ENCODE peak calls at places on chromosomes 3 and 15, in five cellular contexts. P is ovary, C is uterus, E is body of pancreas, I is heart left ventricle. A is an unnamed sample.

GRCh38 chr3:108127301-108127988 is 36.6 kb upstream of the CD47 start:
- DNase-seq in E (no peak), I (no peak), P (no peak), C (no peak), A (no peak)

GRCh38 chr15:87841426-87841998 is 415.0 kb downstream of the NTRK3 start:
- DNase-seq in I (no peak), E (peak; percentile 14), P (no peak), C (no peak), A (no peak)

GRCh38 chr3:119800844-119801243 is 18.9 kb downstream of the NR1I2 start:
- DNase-seq in P (no peak), C (no peak), I (no peak), E (no peak), A (no peak)

GRCh38 chr3:53023072-53023823 is 22.6 kb downstream of the SFMBT1 start:
- DNase-seq in I (no peak), C (no peak), E (no peak), P (no peak), A (no peak)

GRCh38 chr15:45715528-45715927 is 80.7 kb downstream of the SQOR start:
- DNase-seq in I (no peak), P (no peak), E (no peak), C (no peak), A (no peak)

GRCh38 chr3:49022751-49023171 is 840 bp downstream of the NDUFAF3 start:
- DNase-seq in C (no peak), P (peak; percentile 44), I (no peak), E (no peak), A (no peak)

GRCh38 chr3:20104167-20104661 is 64.0 kb downstream of the KAT2B start:
- DNase-seq in E (no peak), P (no peak), I (no peak), C (no peak), A (no peak)

GRCh38 chr3:149333518-149333859 is at the start of gene TM4SF18:
- DNase-seq in P (no peak), E (no peak), I (no peak), C (no peak), A (no peak)

GRCh38 chr3:64399205-64399800 is 174.0 kb upstream of the PRICKLE2 start:
- DNase-seq in I (peak; percentile 44), C (peak; percentile 37), P (no peak), E (peak; percentile 39), A (no peak)

GRCh38 chr15:75532413-75533250 is 46.5 kb downstream of the PTPN9 start:
- DNase-seq in I (peak; percentile 77), C (peak; percentile 65), P (peak; percentile 76), E (peak; percentile 68), A (peak; percentile 7)

GRCh38 chr3:176206809-176207208 is 990.5 kb downstream of the TBL1XR1 start:
- DNase-seq in P (no peak), E (no peak), I (no peak), C (no peak), A (no peak)

GRCh38 chr3:13011369-13012227 is 61.6 kb downstream of the IQSEC1 start:
- DNase-seq in C (no peak), E (no peak), I (no peak), P (no peak), A (no peak)

GRCh38 chr15:82122754-82123400 is 77.1 kb upstream of the MEX3B start:
- DNase-seq in P (peak; percentile 68), E (no peak), C (peak; percentile 76), I (no peak), A (no peak)

GRCh38 chr15:70597945-70598344 is 165.4 kb downstream of the UACA start:
- DNase-seq in C (no peak), P (no peak), I (no peak), E (no peak), A (no peak)

GRCh38 chr3:177357352-177358084 is 160.2 kb upstream of the TBL1XR1 start:
- DNase-seq in P (no peak), C (peak; percentile 67), I (peak; percentile 47), E (peak; percentile 32), A (no peak)

GRCh38 chr15:47587938-47588817 is 129.1 kb upstream of the SEMA6D start:
- DNase-seq in P (no peak), I (peak; percentile 54), C (no peak), E (no peak), A (no peak)

GRCh38 chr3:177553586-177553985 is 356.3 kb upstream of the TBL1XR1 start:
- DNase-seq in P (no peak), I (no peak), E (no peak), C (no peak), A (no peak)

GRCh38 chr3:194279106-194279505 is 72.0 kb downstream of the CPN2 start:
- DNase-seq in P (no peak), C (peak; percentile 8), I (no peak), E (no peak), A (no peak)

GRCh38 chr3:16102905-16103364 is 71.5 kb upstream of the GALNT15 start:
- DNase-seq in C (no peak), E (no peak), P (no peak), I (no peak), A (no peak)

GRCh38 chr3:53890726-53891499 is 746 bp downstream of the SELENOK start:
- DNase-seq in C (peak; percentile 21), I (no peak), E (peak; percentile 64), P (no peak), A (no peak)

GRCh38 chr3:59247402-59247841 is 197.6 kb upstream of the CFAP20DC start:
- DNase-seq in C (no peak), I (no peak), E (no peak), P (no peak), A (no peak)

GRCh38 chr3:78275420-78275852 is 1235.5 kb downstream of the ROBO2 start:
- DNase-seq in P (no peak), I (no peak), C (no peak), E (no peak), A (no peak)

GRCh38 chr3:112688819-112689218 is 47.9 kb upstream of the CCDC80 start:
- DNase-seq in I (no peak), P (no peak), C (no peak), E (no peak), A (no peak)

GRCh38 chr3:146540978-146541377 is 3.4 kb downstream of the PLSCR1 start:
- DNase-seq in C (no peak), I (no peak), E (no peak), P (no peak), A (no peak)
- H3K36me3 ChIP-seq in C (no peaks in the 10 kb centered on the region), I (no peaks in the 10 kb centered on the region), E (no peaks in the 10 kb centered on the region), P (no peaks in the 10 kb centered on the region), A (no peaks in the 10 kb centered on the region)

DNA sequence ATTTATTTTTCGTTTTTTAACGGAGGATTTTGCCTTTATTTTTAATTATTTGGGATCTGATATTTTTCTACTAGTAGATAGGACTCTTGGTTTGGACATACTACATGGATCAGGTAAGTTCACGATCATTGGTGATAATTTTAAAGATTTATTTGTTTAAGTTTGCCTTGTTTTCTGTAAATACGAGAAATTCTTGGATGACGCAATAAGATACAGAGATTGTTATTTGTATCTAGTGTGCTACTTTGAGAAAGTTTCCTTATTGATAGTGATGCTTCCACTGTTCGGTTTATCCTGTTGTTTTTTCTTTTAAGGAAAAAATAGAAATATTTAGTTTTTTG is 558 bp downstream of the CHD2 start:
- DNase-seq in E (no peak), I (no peak), C (no peak), P (no peak), A (no peak)
- H3K36me3 ChIP-seq in E (no peaks in the 10 kb centered on the region), I (no peaks in the 10 kb centered on the region), C (no peaks in the 10 kb centered on the region), P (no peaks in the 10 kb centered on the region), A (peaks cover 8% of the 10 kb centered on the region)

GRCh38 chr15:86002444-86002843 is 77.2 kb upstream of the AGBL1 start:
- DNase-seq in E (no peak), P (no peak), I (no peak), C (peak; percentile 51), A (no peak)

GRCh38 chr15:85997618-85998017 is 82.1 kb upstream of the AGBL1 start:
- DNase-seq in P (no peak), C (no peak), I (no peak), E (no peak), A (no peak)

GRCh38 chr15:86004061-86004460 is 75.6 kb upstream of the AGBL1 start:
- DNase-seq in I (no peak), E (no peak), P (no peak), C (no peak), A (no peak)

GRCh38 chr15:86001200-86001599 is 78.5 kb upstream of the AGBL1 start:
- DNase-seq in P (no peak), C (peak; percentile 25), E (no peak), I (no peak), A (no peak)

DNA sequence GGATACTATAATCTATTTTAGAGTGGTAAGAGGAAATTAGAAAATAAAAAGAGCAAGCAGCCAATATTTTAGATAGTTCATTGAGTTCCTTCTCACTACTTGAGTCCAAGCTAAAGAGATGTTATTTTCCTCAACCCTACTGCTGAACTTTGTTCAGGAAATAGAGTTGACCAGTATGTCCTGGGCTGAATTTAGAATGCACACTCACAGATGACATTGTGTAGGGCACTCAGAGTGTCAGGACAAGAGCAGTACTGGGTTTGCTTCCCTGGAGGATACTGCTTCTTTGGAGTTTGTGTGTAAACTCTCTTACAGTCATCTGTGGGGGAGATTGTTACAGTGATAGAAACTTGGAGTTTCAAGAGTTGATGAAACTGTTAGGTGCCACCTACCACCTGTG is 80.0 kb upstream of the AGBL1 start:
- DNase-seq in C (no peak), P (no peak), E (no peak), I (no peak), A (no peak)
- H3K36me3 ChIP-seq in C (no peaks in the 10 kb centered on the region), P (no peaks in the 10 kb centered on the region), E (no peaks in the 10 kb centered on the region), I (no peaks in the 10 kb centered on the region), A (no peaks in the 10 kb centered on the region)

GRCh38 chr3:141575879-141576743 is 89.3 kb downstream of the RASA2 start:
- DNase-seq in E (no peak), I (no peak), C (no peak), P (no peak), A (no peak)
- H3K36me3 ChIP-seq in E (no peaks in the 10 kb centered on the region), I (no peaks in the 10 kb centered on the region), C (no peaks in the 10 kb centered on the region), P (no peaks in the 10 kb centered on the region), A (peaks cover 13% of the 10 kb centered on the region)